ENCODE peak calls at places on chromosomes 16 and 17, in eight cellular contexts. C is H54; Z is stimulated activated CD4-positive, alpha-beta T cell treated with anti-CD3 and anti-CD28 coated beads, Interleukin-4, amount 100 ng/mL, for 4 hours; O is neural crest cell; X is activated naive CD8-positive, alpha-beta T cell treated with anti-CD3 and anti-CD28 coated beads, Interleukin-2, amount 50 U/mL, for 24 hours; W is T-helper 17 cell; D is RKO; Y is K562. N is an unnamed sample.

GRCh38 chr17:40329981-40330794 is 21.2 kb downstream of the RARA start:
- DNase-seq in C (no peak), Z (no peak), O (no peak), X (peak; percentile 37), W (no peak), D (no peak), Y (peak; percentile 48), N (no peak)

GRCh38 chr17:63203652-63204051 is 237.6 kb downstream of the TANC2 start:
- DNase-seq in C (no peak), Z (no peak), O (no peak), X (no peak), W (no peak), D (no peak), Y (no peak), N (no peak)

GRCh38 chr17:13749566-13750235 is 148.0 kb upstream of the HS3ST3A1 start:
- DNase-seq in C (no peak), Z (no peak), O (no peak), X (no peak), W (no peak), D (no peak), Y (no peak), N (no peak)

GRCh38 chr16:17161034-17161433 is 309.7 kb downstream of the XYLT1 start:
- DNase-seq in C (no peak), Z (no peak), O (peak; percentile 60), X (no peak), W (no peak), D (no peak), Y (no peak), N (no peak)

GRCh38 chr17:79842656-79843474 is 3.6 kb upstream of the CBX4 start:
- DNase-seq in C (no peak), Z (no peak), O (peak; percentile 24), X (peak; percentile 23), W (no peak), D (no peak), Y (no peak), N (no peak)

GRCh38 chr16:66553223-66553622 is 847 bp downstream of the CKLF start:
- DNase-seq in C (no peak), Z (no peak), O (no peak), X (peak; percentile 15), W (no peak), D (peak; percentile 70), Y (no peak), N (no peak)

GRCh38 chr16:49488740-49489525 is 115.3 kb downstream of the C16orf78 start:
- DNase-seq in C (no peak), Z (no peak), O (no peak), X (no peak), W (no peak), D (no peak), Y (no peak), N (no peak)

GRCh38 chr16:89737341-89738071 is 16.2 kb downstream of the ZNF276 start:
- DNase-seq in C (no peak), Z (no peak), O (no peak), X (no peak), W (peak; percentile 25), D (no peak), Y (no peak), N (no peak)

GRCh38 chr17:57372156-57372555 is 115.8 kb downstream of the MSI2 start:
- DNase-seq in C (peak; percentile 58), Z (no peak), O (no peak), X (no peak), W (no peak), D (no peak), Y (no peak), N (no peak)

GRCh38 chr17:38402897-38403296 is 25.4 kb upstream of the ARHGAP23 start:
- DNase-seq in C (no peak), Z (no peak), O (no peak), X (no peak), W (no peak), D (no peak), Y (no peak), N (no peak)

GRCh38 chr16:60180609-60181008 is 1446.5 kb upstream of the GOT2 start:
- DNase-seq in C (no peak), Z (no peak), O (no peak), X (no peak), W (no peak), D (no peak), Y (no peak), N (no peak)

GRCh38 chr16:1134776-1135458 is 18.0 kb upstream of the CACNA1H start:
- DNase-seq in C (no peak), Z (no peak), O (no peak), X (no peak), W (no peak), D (no peak), Y (no peak), N (no peak)

GRCh38 chr16:14007460-14007859 is 63.7 kb upstream of the MRTFB start:
- DNase-seq in C (no peak), Z (no peak), O (no peak), X (no peak), W (no peak), D (no peak), Y (no peak), N (no peak)

GRCh38 chr16:17459903-17460521 is 10.7 kb downstream of the XYLT1 start:
- DNase-seq in C (no peak), Z (no peak), O (no peak), X (no peak), W (no peak), D (no peak), Y (no peak), N (no peak)

GRCh38 chr17:76250141-76250540 is 9.8 kb upstream of the RNF157 start:
- DNase-seq in C (no peak), Z (no peak), O (no peak), X (no peak), W (no peak), D (no peak), Y (no peak), N (no peak)

GRCh38 chr17:63641678-63642077 is 19.5 kb downstream of the MAP3K3 start:
- DNase-seq in C (no peak), Z (no peak), O (no peak), X (no peak), W (no peak), D (no peak), Y (no peak), N (no peak)

GRCh38 chr17:77409282-77410161 is 268.8 kb downstream of the SEC14L1 start:
- DNase-seq in C (no peak), Z (no peak), O (peak; percentile 57), X (peak; percentile 41), W (no peak), D (no peak), Y (no peak), N (no peak)

GRCh38 chr17:66507103-66507923 is 204.9 kb downstream of the PRKCA start:
- DNase-seq in C (peak; percentile 68), Z (no peak), O (no peak), X (no peak), W (no peak), D (no peak), Y (peak; percentile 56), N (no peak)

GRCh38 chr16:3589001-3589400 is 11.8 kb upstream of the NLRC3 start:
- DNase-seq in C (no peak), Z (no peak), O (no peak), X (no peak), W (no peak), D (no peak), Y (no peak), N (no peak)

GRCh38 chr16:30353438-30354129 is 1.5 kb downstream of the CD2BP2 start:
- DNase-seq in C (no peak), Z (no peak), O (no peak), X (no peak), W (no peak), D (no peak), Y (no peak), N (no peak)

GRCh38 chr17:16398270-16399267 is 16.8 kb upstream of the TRPV2 start:
- DNase-seq in C (no peak), Z (no peak), O (no peak), X (no peak), W (no peak), D (no peak), Y (peak; percentile 53), N (no peak)

GRCh38 chr17:10171057-10171456 is 27.3 kb downstream of the GAS7 start:
- DNase-seq in C (no peak), Z (no peak), O (no peak), X (no peak), W (no peak), D (no peak), Y (no peak), N (no peak)

GRCh38 chr17:77666881-77667395 is 291.6 kb upstream of the TNRC6C start:
- DNase-seq in C (no peak), Z (peak; percentile 23), O (no peak), X (peak; percentile 67), W (peak; percentile 51), D (no peak), Y (no peak), N (peak; percentile 34)

GRCh38 chr17:79931517-79932309 is 92.5 kb upstream of the CBX4 start:
- DNase-seq in C (peak; percentile 56), Z (no peak), O (no peak), X (peak; percentile 39), W (no peak), D (no peak), Y (no peak), N (no peak)

GRCh38 chr17:50039058-50039457 is 16.9 kb upstream of the ITGA3 start:
- DNase-seq in C (no peak), Z (no peak), O (no peak), X (no peak), W (no peak), D (no peak), Y (no peak), N (no peak)

GRCh38 chr16:4496305-4496704 is 20.1 kb downstream of the HMOX2 start:
- DNase-seq in C (no peak), Z (no peak), O (no peak), X (no peak), W (no peak), D (peak; percentile 86), Y (no peak), N (no peak)

GRCh38 chr17:49361129-49361901 is 735 bp downstream of the ZNF652 start:
- DNase-seq in C (peak; percentile 63), Z (peak; percentile 47), O (peak; percentile 12), X (peak; percentile 66), W (peak; percentile 72), D (no peak), Y (peak; percentile 50), N (peak; percentile 64)

GRCh38 chr17:3738562-3739295 is 15.0 kb downstream of the HASPIN start:
- DNase-seq in C (no peak), Z (peak; percentile 64), O (no peak), X (peak; percentile 69), W (no peak), D (no peak), Y (peak; percentile 28), N (peak; percentile 57)

GRCh38 chr16:70706948-70707465 is 21.2 kb upstream of the MTSS2 start:
- DNase-seq in C (peak; percentile 74), Z (no peak), O (no peak), X (no peak), W (no peak), D (no peak), Y (no peak), N (no peak)

GRCh38 chr17:80007939-80008338 is 27.7 kb downstream of the TBC1D16 start:
- DNase-seq in C (no peak), Z (no peak), O (no peak), X (no peak), W (no peak), D (no peak), Y (no peak), N (no peak)